ENCODE peak calls at places on chromosomes 6 and 20, in four cellular contexts. J is K562, S is HepG2, D is GM12878. M is an unnamed sample.

GRCh38 chr6:33676416-33677152 is 34.9 kb downstream of the UQCC2 start:
- DNase-seq in J (no peak), S (no peak), D (no peak), M (no peak)

GRCh38 chr6:35397806-35398418 is 54.2 kb upstream of the FANCE start:
- DNase-seq in J (no peak), S (no peak), D (no peak), M (no peak)

GRCh38 chr6:53250137-53250760 is 98.5 kb downstream of the ELOVL5 start:
- DNase-seq in J (no peak), S (no peak), D (no peak), M (no peak)

GRCh38 chr6:166032366-166033171 is 135.1 kb downstream of the TBXT start:
- DNase-seq in J (no peak), S (no peak), D (no peak), M (peak)

GRCh38 chr6:149443411-149444181 is 41.2 kb downstream of the ZC3H12D start:
- DNase-seq in J (no peak), S (no peak), D (no peak), M (no peak)

GRCh38 chr6:35047265-35048011 is 93.7 kb downstream of the TCP11 start:
- DNase-seq in J (no peak), S (no peak), D (no peak), M (no peak)

GRCh38 chr20:32465092-32465900 is 107.2 kb downstream of the ASXL1 start:
- DNase-seq in J (no peak), S (peak), D (no peak), M (no peak)

GRCh38 chr20:63117151-63117550 is 98.8 kb downstream of the YTHDF1 start:
- DNase-seq in J (no peak), S (no peak), D (no peak), M (no peak)

GRCh38 chr6:110681543-110682459 is 133.5 kb downstream of the CDK19 start:
- DNase-seq in J (no peak), S (peak), D (no peak), M (no peak)

GRCh38 chr6:147642458-147642857 is 134.0 kb downstream of the SAMD5 start:
- DNase-seq in J (no peak), S (no peak), D (no peak), M (no peak)

GRCh38 chr6:44667668-44668390 is 280.3 kb downstream of the CDC5L start:
- DNase-seq in J (peak), S (peak), D (no peak), M (peak)

GRCh38 chr6:68728580-68728979 is 93.5 kb downstream of the ADGRB3 start:
- DNase-seq in J (no peak), S (no peak), D (no peak), M (no peak)

DNA sequence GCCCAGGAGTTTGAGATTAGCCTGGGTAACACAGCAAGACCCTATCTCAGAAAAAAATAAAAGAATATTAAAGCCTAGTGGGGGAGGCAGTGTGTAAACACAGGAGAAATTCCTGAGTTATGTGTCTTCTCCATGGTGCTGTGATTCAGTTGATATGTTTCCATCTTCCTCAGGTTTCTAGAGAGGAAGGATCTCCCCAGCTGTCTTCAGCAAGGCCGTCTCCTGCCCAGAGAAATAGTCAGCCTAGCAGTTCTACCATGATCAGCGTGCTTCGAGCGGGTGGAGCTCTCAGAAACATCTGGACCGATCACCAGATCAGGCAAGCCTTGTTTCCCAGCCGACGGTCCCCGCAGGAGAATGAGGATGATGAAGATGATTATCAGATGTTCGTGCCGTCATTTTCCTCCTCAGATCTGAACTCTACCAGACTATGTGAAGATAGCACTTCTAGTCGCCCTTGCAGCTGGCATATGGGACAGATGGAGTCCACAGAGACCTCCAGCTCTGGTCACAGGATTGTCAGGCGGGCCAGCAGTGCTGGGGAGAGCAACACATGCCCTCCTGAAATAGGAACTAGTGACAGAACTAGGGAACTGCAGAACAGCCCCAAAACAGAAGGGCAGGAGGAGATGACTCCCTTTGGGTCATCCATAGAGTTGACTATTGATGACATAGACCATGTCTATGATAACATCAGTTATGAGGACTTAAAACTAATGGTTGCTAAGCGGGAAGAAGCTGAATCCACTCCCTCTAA is 34.9 kb upstream of the MTHFD1L start:
- DNase-seq in J (no peak), S (no peak), D (no peak), M (no peak)
- TF ChIP-seq CREM in J (no peak), S (no peak), D (no peak), M (no peak)

GRCh38 chr6:3457710-3458605 is 1.1 kb upstream of the SLC22A23 start:
- DNase-seq in J (peak), S (peak), D (no peak), M (peak)
- TF ChIP-seq CREM in J (no peak), S (no peak), D (no peak), M (no peak)

GRCh38 chr6:106520711-106521367 is 108.5 kb downstream of the RTN4IP1 start:
- DNase-seq in J (peak), S (no peak), D (peak), M (no peak)

GRCh38 chr6:106517699-106518098 is 111.6 kb downstream of the RTN4IP1 start:
- DNase-seq in J (no peak), S (no peak), D (no peak), M (no peak)

GRCh38 chr6:106519460-106520394 is 109.6 kb downstream of the RTN4IP1 start:
- DNase-seq in J (peak), S (no peak), D (peak), M (no peak)

GRCh38 chr6:106516629-106517028 is 112.7 kb downstream of the RTN4IP1 start:
- DNase-seq in J (no peak), S (no peak), D (no peak), M (no peak)

GRCh38 chr6:106518748-106519147 is 110.5 kb downstream of the RTN4IP1 start:
- DNase-seq in J (no peak), S (no peak), D (no peak), M (no peak)
- TF ChIP-seq CREM in J (no peak), S (no peak), D (no peak), M (no peak)

GRCh38 chr6:75283907-75284284 is 696 bp downstream of the TMEM30A start:
- DNase-seq in J (no peak), S (no peak), D (no peak), M (no peak)

GRCh38 chr6:75281643-75282042 is 2.9 kb downstream of the TMEM30A start:
- DNase-seq in J (no peak), S (no peak), D (no peak), M (no peak)

GRCh38 chr6:75284285-75285155 is at the start of gene TMEM30A:
- DNase-seq in J (peak), S (peak), D (peak), M (peak)

GRCh38 chr6:75280131-75280855 is 4.3 kb downstream of the TMEM30A start:
- DNase-seq in J (no peak), S (no peak), D (no peak), M (no peak)

GRCh38 chr6:75282706-75283105 is 1.9 kb downstream of the TMEM30A start:
- DNase-seq in J (no peak), S (no peak), D (no peak), M (no peak)
- TF ChIP-seq CREM in J (no peak), S (no peak), D (no peak), M (no peak)

DNA sequence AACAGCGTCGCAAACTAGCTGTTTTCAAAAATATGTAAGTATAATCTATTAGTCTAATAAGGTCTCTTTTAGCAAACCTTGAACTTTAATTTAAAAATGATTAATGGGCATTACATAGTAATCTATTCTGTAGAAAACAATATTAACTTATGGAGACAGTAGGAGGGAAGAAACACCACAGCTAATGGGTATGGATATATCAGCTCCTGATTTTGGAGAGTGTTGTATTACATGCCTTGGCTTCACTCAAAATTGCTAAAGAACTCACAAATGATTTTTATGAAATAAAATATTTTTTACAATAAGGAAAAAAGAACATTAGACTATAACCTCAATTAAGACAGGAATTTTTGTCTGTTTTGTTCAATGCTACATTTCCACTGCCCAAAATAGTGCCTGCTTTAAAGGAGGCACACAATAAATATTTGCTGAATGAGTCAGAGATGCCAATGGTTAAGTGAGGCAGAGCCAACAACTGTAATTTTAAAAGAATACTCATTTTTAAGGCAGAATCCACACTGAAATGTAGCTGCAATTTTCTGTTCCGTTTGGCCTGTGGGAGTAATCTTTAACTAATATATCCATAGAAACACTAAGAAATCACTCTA is 15.7 kb downstream of the ATG5 start:
- DNase-seq in J (no peak), S (peak), D (no peak), M (no peak)
- TF ChIP-seq CREM in J (no peak), S (no peak), D (no peak), M (no peak)

DNA sequence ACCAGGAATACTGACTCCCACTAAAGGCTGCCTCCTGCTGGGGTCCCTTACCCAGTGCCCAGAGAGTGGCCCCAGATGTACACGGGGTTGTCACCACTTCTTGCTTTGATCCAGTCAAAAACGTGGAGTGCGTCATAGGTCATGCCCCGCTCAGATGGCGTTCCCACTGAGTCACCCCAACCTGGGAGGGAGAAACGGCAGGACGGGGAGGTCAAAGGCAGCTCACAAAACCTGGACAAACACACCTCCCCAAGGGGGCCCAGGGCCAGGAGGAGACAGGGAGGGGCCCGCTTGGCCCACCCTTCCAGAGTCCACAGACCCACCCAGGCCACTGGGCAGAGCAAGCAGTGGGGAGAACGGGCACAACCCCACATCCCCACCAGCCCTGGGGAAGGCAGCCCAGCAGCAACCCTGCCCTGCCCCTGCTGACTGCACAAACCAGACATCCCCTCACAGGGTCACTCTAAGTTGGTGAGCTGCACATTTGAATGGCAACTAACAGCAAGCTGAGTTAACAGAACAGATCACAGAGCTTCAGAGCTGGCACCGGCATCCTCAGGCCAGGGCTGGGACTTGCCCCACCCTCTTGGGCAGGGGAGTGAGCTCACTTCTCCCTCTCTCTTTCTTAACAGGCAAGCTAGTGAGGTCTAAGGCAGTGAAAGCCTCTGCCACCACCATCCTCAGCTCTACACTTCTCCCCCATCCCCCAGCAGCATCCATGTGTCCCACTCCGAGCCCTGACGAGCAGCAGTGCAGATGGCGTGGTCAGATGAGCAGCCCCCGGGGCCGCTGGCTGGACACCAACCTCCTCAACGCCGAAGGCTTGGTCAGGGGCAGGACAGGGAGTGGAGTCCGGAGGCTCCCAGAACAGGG is 61.7 kb downstream of the PYGB start:
- DNase-seq in J (peak), S (peak), D (no peak), M (no peak)
- TF ChIP-seq CREM in J (no peak), S (no peak), D (no peak), M (no peak)

GRCh38 chr20:3630429-3630828 is 32.8 kb downstream of the GFRA4 start:
- DNase-seq in J (no peak), S (no peak), D (no peak), M (no peak)
- TF ChIP-seq CREM in J (no peak), S (no peak), D (no peak), M (no peak)

GRCh38 chr20:5364136-5364821 is 47.5 kb upstream of the PROKR2 start:
- DNase-seq in J (no peak), S (no peak), D (no peak), M (no peak)

GRCh38 chr20:5364997-5365597 is 48.3 kb upstream of the PROKR2 start:
- DNase-seq in J (no peak), S (no peak), D (no peak), M (no peak)

GRCh38 chr20:5372371-5372770 is 55.6 kb upstream of the PROKR2 start:
- DNase-seq in J (no peak), S (no peak), D (no peak), M (no peak)

GRCh38 chr20:5369622-5370021 is 52.9 kb upstream of the PROKR2 start:
- DNase-seq in J (peak), S (no peak), D (no peak), M (no peak)
- TF ChIP-seq CREM in J (no peak), S (no peak), D (no peak), M (no peak)